ENCODE peak calls at places on chromosomes 5 and 9, in six cellular contexts. X, M, I, S, U and E are unnamed samples.
A peak's percentile ranks its signal among the peaks of the same experiment; 100 is the strongest.

GRCh38 chr9:77953590-77953989 is 78.0 kb downstream of the GNAQ start:
- DNase-seq in S (no peak), X (no peak), M (no peak), U (no peak), I (no peak), E (no peak)

GRCh38 chr5:80915716-80916115 is 44.4 kb upstream of the RASGRF2 start:
- DNase-seq in M (no peak), U (no peak), X (no peak), S (no peak), I (peak; percentile 58), E (no peak)

GRCh38 chr9:124769451-124770358 is 1.4 kb downstream of the NR6A1 start:
- DNase-seq in S (no peak), U (no peak), X (no peak), I (no peak), M (no peak), E (no peak)

GRCh38 chr5:157857821-157858526 is 971 bp downstream of the CLINT1 start:
- DNase-seq in U (no peak), S (no peak), X (peak; percentile 42), M (no peak), I (peak; percentile 25), E (no peak)

GRCh38 chr5:15499528-15500325 is at the start of gene FBXL7:
- DNase-seq in I (peak; percentile 74), X (peak; percentile 77), M (peak; percentile 78), S (peak; percentile 29), U (peak; percentile 66), E (no peak)

GRCh38 chr9:130834371-130835311 is at the start of gene ABL1:
- DNase-seq in S (no peak), U (peak; percentile 52), M (peak; percentile 88), X (peak; percentile 83), I (peak; percentile 83), E (peak; percentile 83)

GRCh38 chr9:110146371-110146770 is 61.6 kb downstream of the C9orf152 start:
- DNase-seq in X (peak; percentile 48), U (no peak), I (no peak), M (no peak), S (no peak), E (no peak)

GRCh38 chr9:86854898-86855523 is 92.3 kb downstream of the GAS1 start:
- DNase-seq in S (no peak), M (no peak), I (peak; percentile 77), U (peak; percentile 23), X (peak; percentile 90), E (no peak)

GRCh38 chr5:153425914-153426313 is 64.6 kb upstream of the GRIA1 start:
- DNase-seq in U (no peak), X (no peak), I (no peak), M (no peak), S (no peak), E (no peak)
- TF ChIP-seq CTCF in U (peak; percentile 17), X (peak; percentile 14), I (no peak), M (no peak), S (no peak), E (no peak)

GRCh38 chr5:171927345-171927941 is 79.0 kb downstream of the FBXW11 start:
- DNase-seq in U (no peak), M (no peak), I (peak; percentile 20), X (no peak), S (no peak), E (no peak)
- TF ChIP-seq CTCF in U (peak; percentile 61), M (no peak), I (peak; percentile 49), X (peak; percentile 43), S (no peak), E (peak; percentile 42)

DNA sequence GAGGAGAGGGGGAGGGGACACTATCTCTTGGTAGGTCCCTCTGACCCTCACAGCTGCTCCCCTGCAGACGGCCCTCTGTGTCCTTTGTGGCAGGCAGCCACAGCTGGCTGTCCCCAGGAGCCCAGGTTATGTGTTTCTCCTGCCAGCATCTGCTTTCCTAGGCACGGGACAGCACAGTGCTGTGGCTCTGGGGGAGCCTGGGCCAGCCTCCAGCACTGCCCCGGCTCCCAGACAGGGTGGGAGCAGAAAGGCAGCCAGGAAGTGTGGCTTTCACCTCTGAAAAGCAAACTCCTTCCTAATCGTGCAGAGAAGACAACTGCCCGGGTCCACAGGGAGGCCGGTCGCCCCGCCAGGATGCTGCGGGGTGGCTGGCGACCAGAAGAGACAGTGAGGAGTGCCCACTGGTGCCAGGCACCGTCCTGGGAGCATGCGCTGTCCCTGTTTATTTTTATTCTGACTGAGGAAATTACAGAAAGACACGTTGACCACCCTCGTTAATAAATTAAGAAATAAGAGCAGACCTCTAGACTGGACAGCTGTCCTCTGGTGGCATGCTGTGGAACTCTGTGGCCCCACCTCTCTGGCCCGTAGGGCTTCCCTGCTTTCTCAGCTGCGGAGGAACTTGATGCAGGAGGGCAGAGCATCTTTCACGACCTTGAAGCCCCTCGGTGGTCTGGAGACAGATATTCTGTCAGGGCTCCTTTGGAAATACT is 240.3 kb downstream of the FANCC start:
- DNase-seq in S (no peak), X (no peak), M (peak; percentile 57), I (no peak), U (no peak), E (no peak)
- TF ChIP-seq CTCF in S (no peak), X (no peak), M (peak; percentile 19), I (peak; percentile 10), U (no peak), E (no peak)

GRCh38 chr5:82174919-82175219 is 103.3 kb downstream of the RPS23 start:
- DNase-seq in M (no peak), I (no peak), S (no peak), X (no peak), U (no peak), E (no peak)
- TF ChIP-seq CTCF in M (peak; percentile 9), I (no peak), S (no peak), X (no peak), U (no peak), E (peak; percentile 20)